ENCODE peak calls at places on chromosome 16, in four cellular contexts. Y is heart right ventricle, T is GM12865, I is epithelial cell of esophagus. A is an unnamed sample.

GRCh38 chr16:68273896-68274295 is 9.6 kb downstream of the SLC7A6 start:
- DNase-seq in I (peak; percentile 70), T (no peak), Y (no peak), A (no peak)

GRCh38 chr16:84159006-84159405 is 13.9 kb downstream of the DNAAF1 start:
- DNase-seq in I (no peak), T (no peak), Y (no peak), A (no peak)

GRCh38 chr16:8848939-8849391 is 19.8 kb downstream of the CARHSP1 start:
- DNase-seq in I (peak; percentile 85), T (no peak), Y (peak; percentile 2), A (no peak)

GRCh38 chr16:19223235-19223847 is 55.3 kb downstream of the SYT17 start:
- DNase-seq in Y (no peak), I (no peak), T (peak; percentile 51), A (no peak)

GRCh38 chr16:17313085-17313611 is 157.6 kb downstream of the XYLT1 start:
- DNase-seq in Y (peak; percentile 9), I (no peak), T (no peak), A (no peak)

GRCh38 chr16:28943281-28943680 is 7.5 kb upstream of the NFATC2IP start:
- DNase-seq in I (no peak), Y (no peak), T (no peak), A (no peak)

GRCh38 chr16:70576431-70577255 is 53.0 kb downstream of the SF3B3 start:
- DNase-seq in I (peak; percentile 64), Y (no peak), T (peak; percentile 81), A (peak; percentile 25)

GRCh38 chr16:9330036-9330545 is 238.6 kb downstream of the HAPSTR1 start:
- DNase-seq in T (no peak), Y (no peak), I (no peak), A (no peak)

GRCh38 chr16:70527315-70527996 is 3.8 kb downstream of the SF3B3 start:
- DNase-seq in I (no peak), T (no peak), Y (no peak), A (no peak)

GRCh38 chr16:31868701-31869167 is 4.9 kb upstream of the ZNF267 start:
- DNase-seq in Y (peak; percentile 82), I (peak; percentile 73), T (peak; percentile 79), A (no peak)
- H3K4me3 ChIP-seq in Y (no peak overlapping the region), I (peak overlapping the region; percentile 6), T (no peak overlapping the region), A (peak overlapping the region; percentile 10)

GRCh38 chr16:687499-687898 is 2.7 kb downstream of the WDR24 start:
- DNase-seq in I (no peak), Y (no peak), T (no peak), A (no peak)

GRCh38 chr16:684067-684794 is at the start of gene JMJD8:
- DNase-seq in Y (peak; percentile 97), T (peak; percentile 98), I (peak; percentile 98), A (no peak)

GRCh38 chr16:686459-687260 is 2.5 kb upstream of the JMJD8 start:
- DNase-seq in Y (no peak), T (no peak), I (no peak), A (no peak)

GRCh38 chr16:684961-685696 is 995 bp upstream of the JMJD8 start:
- DNase-seq in Y (no peak), I (no peak), T (no peak), A (no peak)

DNA sequence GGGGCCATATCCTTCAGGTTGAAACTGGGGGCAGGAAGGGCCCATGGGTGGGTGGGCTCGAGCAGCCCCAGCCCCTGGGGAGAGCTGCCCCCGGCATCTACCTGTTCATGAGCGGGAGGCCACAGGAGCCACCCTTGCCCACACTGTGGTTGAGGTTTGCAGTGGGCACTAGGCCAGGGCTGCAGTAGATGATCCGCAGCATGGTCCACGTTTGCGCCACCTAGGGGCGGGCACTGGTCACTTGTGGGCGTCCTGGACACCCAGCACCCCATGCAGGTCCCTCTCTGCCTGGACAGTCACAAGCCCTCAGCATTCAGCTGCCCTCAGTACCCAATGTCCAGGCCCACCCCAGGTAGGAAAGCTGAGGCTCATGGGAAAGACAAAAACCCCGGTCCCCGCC is 1.8 kb upstream of the JMJD8 start:
- DNase-seq in T (no peak), I (peak; percentile 49), Y (no peak), A (no peak)
- TF ChIP-seq CTCF in T (peak; percentile 22), I (peak; percentile 49), Y (peak; percentile 25), A (peak; percentile 61)

DNA sequence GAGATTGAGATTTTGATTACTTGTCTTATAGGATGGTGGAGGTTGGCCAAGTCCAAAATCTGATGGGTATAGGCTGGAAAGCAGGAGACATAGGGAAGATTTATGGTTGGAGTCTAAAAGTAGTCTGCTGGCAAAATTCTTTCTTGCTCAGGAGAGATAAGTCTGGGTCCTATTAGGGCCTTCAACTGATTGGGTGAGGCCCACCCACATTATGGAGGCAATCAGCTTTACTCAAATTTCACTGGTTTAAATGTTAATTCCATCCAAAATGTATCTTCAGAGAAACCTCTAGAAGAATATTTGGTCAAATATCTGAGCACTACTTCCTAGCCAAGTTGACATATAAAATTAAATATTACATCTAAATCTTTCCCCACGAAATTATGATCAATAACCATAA is 31.7 kb upstream of the CDH8 start:
- DNase-seq in Y (no peak), I (no peak), T (no peak), A (no peak)
- H3K4me3 ChIP-seq in Y (no peak overlapping the region), I (no peak overlapping the region), T (no peak overlapping the region), A (no peak overlapping the region)

DNA sequence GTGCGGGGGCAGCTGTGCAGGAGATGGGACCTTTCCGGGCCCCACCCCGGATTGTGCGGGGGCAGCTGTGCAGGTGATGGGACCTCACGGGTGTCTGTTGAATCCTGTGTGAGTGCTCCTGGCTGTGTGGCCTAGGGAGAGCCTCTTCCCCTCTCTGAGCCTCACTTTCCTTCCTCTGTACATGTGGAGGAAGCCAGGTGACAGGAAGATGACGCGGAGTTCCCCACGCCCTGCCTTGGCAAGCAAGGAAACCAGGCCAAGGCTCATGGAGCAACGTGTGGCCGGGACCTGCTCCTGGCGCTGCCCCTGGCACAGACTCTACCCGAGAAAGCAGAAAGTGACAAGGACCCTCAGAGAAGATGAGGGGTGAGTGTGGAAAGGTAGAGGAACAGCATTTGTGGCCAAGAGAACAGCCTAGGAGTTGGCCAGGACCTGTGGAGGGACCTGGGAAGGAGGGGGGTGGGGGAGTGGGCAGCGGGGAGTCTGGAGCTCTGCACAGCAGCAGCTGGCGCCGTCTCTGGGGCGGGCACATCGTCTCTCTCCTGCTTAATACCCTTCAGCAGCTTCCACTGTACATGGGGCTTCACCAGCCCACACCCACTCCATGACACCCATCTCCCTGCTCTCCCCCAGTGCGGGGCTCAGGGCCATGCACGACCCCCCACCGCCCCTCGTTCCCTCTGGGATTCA is 38.4 kb upstream of the PABPN1L start:
- DNase-seq in Y (no peak), T (no peak), I (peak; percentile 15), A (no peak)
- TF ChIP-seq CTCF in Y (no peak), T (no peak), I (no peak), A (no peak)

DNA sequence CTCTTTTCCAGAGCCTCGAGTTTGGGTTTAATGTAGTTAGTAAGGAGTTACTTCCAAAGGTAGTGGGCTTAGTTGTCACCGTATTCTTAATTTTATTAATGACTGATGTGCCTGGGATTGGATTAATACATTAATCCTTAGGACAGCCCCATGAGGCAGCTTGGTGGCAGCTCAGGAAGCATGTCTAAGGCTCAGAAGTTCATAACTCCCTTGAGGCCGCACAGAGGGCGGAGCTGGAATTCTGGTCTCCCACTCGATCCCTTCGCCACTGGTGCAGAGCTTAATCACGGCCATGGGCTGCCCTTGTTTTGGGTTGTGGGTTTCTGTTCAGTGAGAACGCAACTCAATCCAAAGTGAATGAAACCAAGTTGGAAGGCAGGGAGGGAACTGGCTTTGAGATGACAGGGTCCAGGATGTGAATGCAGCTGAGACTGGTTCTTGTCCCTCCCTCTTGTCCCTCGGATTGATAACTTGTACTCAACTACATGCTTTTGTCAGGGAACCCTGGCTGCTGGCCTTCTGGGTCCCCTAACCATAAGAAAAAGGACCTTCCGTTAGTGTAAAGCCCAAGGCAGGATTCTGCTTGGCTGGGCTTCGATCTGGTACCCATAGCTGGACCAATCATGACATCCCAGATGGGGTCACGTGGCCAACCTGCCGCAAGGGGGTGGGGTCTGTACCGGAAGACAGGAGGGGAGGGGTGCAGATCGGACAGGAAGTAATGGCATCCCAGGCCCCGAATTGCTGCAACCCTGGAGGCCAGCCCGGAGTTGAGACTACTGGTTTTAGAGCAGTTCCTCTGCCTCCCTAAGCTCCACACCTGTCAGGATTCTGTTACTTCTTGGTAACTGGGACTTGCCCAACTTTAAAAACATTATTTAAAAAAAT is 45.4 kb downstream of the SNX20 start:
- DNase-seq in Y (no peak), T (peak; percentile 28), I (no peak), A (no peak)
- H3K4me3 ChIP-seq in Y (no peak overlapping the region), T (no peak overlapping the region), I (no peak overlapping the region), A (no peak overlapping the region)

GRCh38 chr16:14365200-14365851 is 264.7 kb downstream of the PARN start:
- DNase-seq in Y (no peak), I (no peak), T (no peak), A (no peak)

GRCh38 chr16:14364112-14364385 is 266.0 kb downstream of the PARN start:
- DNase-seq in I (no peak), T (no peak), Y (no peak), A (no peak)

GRCh38 chr16:14366447-14366846 is 263.6 kb downstream of the PARN start:
- DNase-seq in T (no peak), I (no peak), Y (no peak), A (no peak)

GRCh38 chr16:14362774-14363371 is 267.2 kb downstream of the PARN start:
- DNase-seq in I (peak; percentile 36), Y (no peak), T (no peak), A (no peak)

DNA sequence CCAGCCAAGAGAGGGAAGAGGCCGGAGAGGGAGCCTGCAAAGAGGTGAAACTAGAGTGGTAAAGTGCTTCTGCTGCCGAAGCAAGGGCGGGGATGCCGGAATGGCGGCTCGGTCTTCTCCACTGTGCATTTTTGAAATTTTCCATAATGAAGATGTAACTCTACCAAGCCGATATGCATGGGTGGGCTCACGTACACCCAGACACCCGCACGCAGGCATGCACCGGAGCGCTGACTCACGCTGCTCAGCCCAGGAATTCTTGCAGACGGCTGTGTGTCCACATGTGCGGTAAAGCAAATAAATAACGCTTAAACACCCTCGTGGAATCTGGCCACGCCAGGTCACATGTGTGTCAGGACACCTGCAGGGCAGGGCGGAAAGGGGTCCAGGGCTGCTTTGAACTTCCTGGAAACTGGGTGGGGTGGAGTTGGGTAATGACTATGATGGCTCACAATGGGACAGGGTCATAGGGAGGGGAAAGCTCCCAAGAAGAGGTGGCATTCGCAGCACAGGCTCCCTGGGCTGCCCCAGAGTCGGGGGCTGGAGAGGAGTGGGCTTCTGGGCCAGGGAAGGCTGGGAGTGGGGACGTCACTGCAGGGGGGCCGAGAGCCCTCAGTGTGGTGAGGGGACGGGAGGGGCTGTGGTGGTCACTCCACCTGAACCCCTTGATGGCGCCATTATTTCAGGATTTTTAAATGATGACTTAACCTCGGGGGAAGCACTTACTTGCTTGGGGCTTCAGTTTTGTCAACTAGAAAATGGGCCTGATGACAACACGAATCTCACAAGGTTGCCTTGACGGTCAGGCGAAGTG is 265.5 kb downstream of the PARN start:
- DNase-seq in T (no peak), I (peak; percentile 91), Y (no peak), A (peak; percentile 78)
- TF ChIP-seq CTCF in T (no peak), I (no peak), Y (no peak), A (no peak)

DNA sequence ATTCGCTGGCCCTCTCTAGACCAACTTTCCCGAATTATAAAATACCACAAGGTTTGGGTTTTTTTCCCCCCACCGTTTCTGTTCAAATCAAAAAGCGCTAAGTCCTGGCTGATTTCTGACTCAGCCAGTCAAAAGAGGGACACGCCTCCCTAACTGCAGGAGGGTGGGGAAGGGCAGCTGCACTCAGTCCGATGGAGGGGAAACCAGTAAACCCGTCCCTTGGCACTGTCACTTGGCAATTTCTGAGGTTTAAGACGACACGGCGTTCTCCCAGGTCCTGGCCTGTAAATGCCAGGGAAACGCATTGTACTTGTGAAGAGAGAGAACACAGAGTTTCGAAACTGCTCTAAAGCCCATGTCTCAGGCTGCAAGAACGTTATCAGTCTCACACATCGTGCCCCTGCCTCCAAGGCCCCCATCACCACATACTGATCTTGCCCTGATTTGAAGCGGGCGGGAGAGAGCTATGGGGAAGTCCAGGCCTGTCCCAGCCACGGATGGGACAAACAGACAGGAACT is 57.9 kb downstream of the ZFHX3 start:
- DNase-seq in Y (peak; percentile 36), I (peak; percentile 83), T (no peak), A (no peak)
- H3K4me3 ChIP-seq in Y (no peak overlapping the region), I (peak overlapping the region; percentile 35), T (no peak overlapping the region), A (peak overlapping the region; percentile 41)